ENCODE peak calls at places on chromosomes 6 and 20, in six cellular contexts. A is kidney, Z is fibroblast of pulmonary artery, C is ovary, L is GM23338, O is GM12865. K is an unnamed sample.

GRCh38 chr6:10555625-10556309 is 34.6 kb downstream of the GCNT2 start:
- DNase-seq in A (peak), Z (peak), C (peak), L (peak), O (no peak), K (no peak)

GRCh38 chr6:80282913-80283554 is 176.6 kb downstream of the BCKDHB start:
- DNase-seq in A (no peak), Z (no peak), C (no peak), L (no peak), O (no peak), K (no peak)

GRCh38 chr6:131946404-131946991 is 4.7 kb downstream of the CCN2 start:
- DNase-seq in A (no peak), Z (peak), C (no peak), L (peak), O (no peak), K (no peak)

GRCh38 chr6:26109776-26110175 is 22.5 kb downstream of the HFE start:
- DNase-seq in A (no peak), Z (no peak), C (no peak), L (no peak), O (no peak), K (no peak)

GRCh38 chr6:169291148-169291547 is 37.5 kb upstream of the THBS2 start:
- DNase-seq in A (no peak), Z (no peak), C (no peak), L (no peak), O (no peak), K (no peak)

GRCh38 chr20:23225407-23226060 is 125.1 kb upstream of the NXT1 start:
- DNase-seq in A (no peak), Z (peak), C (no peak), L (no peak), O (no peak), K (peak)

GRCh38 chr20:56710577-56711465 is 81.7 kb downstream of the TFAP2C start:
- DNase-seq in A (peak), Z (no peak), C (no peak), L (peak), O (no peak), K (no peak)

GRCh38 chr20:61289166-61289565 is 37.1 kb downstream of the CDH4 start:
- DNase-seq in A (no peak), Z (no peak), C (no peak), L (no peak), O (no peak), K (no peak)

GRCh38 chr20:56249244-56249955 is 868 bp downstream of the MC3R start:
- DNase-seq in A (no peak), Z (peak), C (peak), L (peak), O (peak), K (peak)

GRCh38 chr6:52909131-52909530 is 367 bp downstream of the GSTA3 start:
- DNase-seq in A (no peak), Z (no peak), C (no peak), L (no peak), O (no peak), K (no peak)

GRCh38 chr20:62978559-62978938 is 26.0 kb downstream of the SLC17A9 start:
- DNase-seq in A (no peak), Z (no peak), C (no peak), L (no peak), O (no peak), K (peak)

GRCh38 chr6:150245148-150245547 is 102.3 kb downstream of the PPP1R14C start:
- DNase-seq in A (no peak), Z (no peak), C (no peak), L (no peak), O (no peak), K (no peak)

GRCh38 chr20:22411568-22412450 is 172.6 kb downstream of the FOXA2 start:
- DNase-seq in A (no peak), Z (peak), C (no peak), L (no peak), O (no peak), K (peak)

GRCh38 chr20:46093531-46093930 is 3.8 kb upstream of the NCOA5 start:
- DNase-seq in A (no peak), Z (no peak), C (no peak), L (no peak), O (peak), K (no peak)

GRCh38 chr20:49811825-49812462 is 684 bp upstream of the SLC9A8 start:
- DNase-seq in A (no peak), Z (peak), C (no peak), L (no peak), O (no peak), K (no peak)

GRCh38 chr6:81995548-81996289 is 243.2 kb upstream of the TENT5A start:
- DNase-seq in A (no peak), Z (no peak), C (no peak), L (no peak), O (no peak), K (no peak)

GRCh38 chr20:3473944-3474343 is 3.1 kb downstream of the ATRN start:
- DNase-seq in A (no peak), Z (no peak), C (no peak), L (no peak), O (peak), K (no peak)

GRCh38 chr6:130460934-130461333 is 95.1 kb downstream of the TMEM200A start:
- DNase-seq in A (no peak), Z (no peak), C (no peak), L (no peak), O (no peak), K (no peak)

GRCh38 chr20:40958598-40958997 is 70.0 kb upstream of the TOP1 start:
- DNase-seq in A (no peak), Z (no peak), C (no peak), L (no peak), O (no peak), K (no peak)

GRCh38 chr6:107972413-107973096 is 14.5 kb upstream of the SEC63 start:
- DNase-seq in A (no peak), Z (peak), C (peak), L (peak), O (no peak), K (no peak)

GRCh38 chr6:41638801-41639555 is 710 bp downstream of the MDFI start:
- DNase-seq in A (peak), Z (peak), C (peak), L (peak), O (no peak), K (peak)

GRCh38 chr20:10253750-10254149 is 35.1 kb downstream of the SNAP25 start:
- DNase-seq in A (no peak), Z (no peak), C (no peak), L (no peak), O (no peak), K (peak)

GRCh38 chr6:54183616-54184015 is 72.4 kb downstream of the MLIP start:
- DNase-seq in A (no peak), Z (no peak), C (no peak), L (no peak), O (no peak), K (no peak)
- TF ChIP-seq CTCF in A (no peak), Z (no peak), C (no peak), L (no peak), O (no peak), K (no peak)

DNA sequence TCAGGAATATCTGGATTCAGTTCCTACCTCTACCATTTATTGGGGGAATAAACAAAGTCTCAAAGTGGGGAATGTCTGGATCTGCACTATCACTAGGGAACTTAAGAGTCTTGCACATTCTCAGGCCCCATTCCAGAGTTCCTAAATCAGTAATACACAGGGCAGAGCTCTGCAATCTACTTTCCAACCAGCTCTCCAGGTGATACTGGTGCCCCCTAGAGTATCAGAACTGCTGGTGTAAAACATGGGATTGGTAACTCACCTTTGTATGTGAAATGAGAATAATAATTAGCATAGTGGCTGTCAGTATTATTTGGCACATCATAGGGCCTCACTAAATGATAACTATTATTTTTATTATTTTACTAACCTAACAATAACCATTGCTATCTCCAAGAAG is 278.8 kb upstream of the IMPG1 start:
- DNase-seq in A (no peak), Z (no peak), C (no peak), L (peak), O (peak), K (peak)
- TF ChIP-seq CTCF in A (peak), Z (no peak), C (no peak), L (peak), O (peak), K (peak)

GRCh38 chr6:163940705-163941470 is 526.4 kb downstream of the QKI start:
- DNase-seq in A (no peak), Z (peak), C (no peak), L (no peak), O (no peak), K (no peak)

GRCh38 chr6:163941471-163941980 is 527.0 kb downstream of the QKI start:
- DNase-seq in A (no peak), Z (no peak), C (peak), L (no peak), O (no peak), K (no peak)

GRCh38 chr6:163943647-163944395 is 529.3 kb downstream of the QKI start:
- DNase-seq in A (no peak), Z (peak), C (no peak), L (peak), O (no peak), K (no peak)

GRCh38 chr6:163944897-163945296 is 530.4 kb downstream of the QKI start:
- DNase-seq in A (peak), Z (no peak), C (no peak), L (no peak), O (no peak), K (no peak)

GRCh38 chr6:163942790-163943189 is 528.3 kb downstream of the QKI start:
- DNase-seq in A (no peak), Z (no peak), C (no peak), L (no peak), O (no peak), K (no peak)
- TF ChIP-seq CTCF in A (no peak), Z (no peak), C (no peak), L (peak), O (no peak), K (no peak)

DNA sequence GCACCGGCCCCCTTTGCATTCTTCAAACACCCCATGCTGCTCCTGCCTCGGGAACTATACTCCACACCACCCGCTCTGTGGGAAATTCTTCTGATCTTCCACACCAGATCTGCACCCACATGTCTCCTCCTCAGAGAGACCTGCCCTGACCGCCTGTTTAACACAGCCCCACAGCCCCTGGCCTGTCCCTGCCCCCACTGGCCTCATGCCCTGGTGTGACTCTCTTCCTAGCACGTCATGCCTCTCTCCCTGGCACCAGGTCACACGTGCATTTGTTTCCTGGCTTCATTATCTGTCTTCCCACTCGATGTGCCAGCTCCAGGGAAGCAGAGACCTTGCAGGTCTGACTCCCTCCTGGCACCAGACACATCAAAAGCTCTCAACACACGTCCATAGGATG is 79.6 kb downstream of the ANKRD60 start:
- DNase-seq in A (peak), Z (no peak), C (no peak), L (no peak), O (no peak), K (no peak)
- TF ChIP-seq CTCF in A (no peak), Z (no peak), C (no peak), L (no peak), O (no peak), K (no peak)

DNA sequence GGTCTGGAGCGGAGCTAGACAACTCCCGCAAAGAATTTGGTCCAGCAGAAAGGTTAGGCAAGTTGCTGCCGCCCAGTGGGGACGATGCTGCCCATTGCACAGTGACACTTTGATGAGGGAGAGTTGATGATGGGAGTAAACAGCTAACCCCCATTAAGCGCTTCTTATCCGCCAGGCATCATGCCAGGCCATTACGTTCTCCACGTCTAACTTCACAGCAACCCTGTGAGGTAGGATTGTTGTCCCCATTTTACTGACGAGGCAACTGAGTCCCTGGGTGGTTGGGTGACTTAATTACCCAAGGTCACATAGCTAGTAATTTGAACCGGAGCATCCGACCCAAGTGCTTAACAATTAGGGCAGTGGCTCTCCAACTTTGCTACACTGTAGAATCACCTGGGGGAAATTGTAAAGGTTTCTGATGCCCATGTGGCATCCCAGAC is 731 bp downstream of the RALGAPB start:
- DNase-seq in A (no peak), Z (peak), C (no peak), L (no peak), O (peak), K (no peak)
- TF ChIP-seq CTCF in A (no peak), Z (peak), C (no peak), L (no peak), O (no peak), K (no peak)

GRCh38 chr20:54668271-54669053 is 193.1 kb downstream of the DOK5 start:
- DNase-seq in A (no peak), Z (peak), C (no peak), L (peak), O (peak), K (peak)
- TF ChIP-seq CTCF in A (peak), Z (peak), C (no peak), L (peak), O (peak), K (peak)